ENCODE peak calls at places on chromosome 19, in five cellular contexts. R is cardiac muscle cell, F is BE2C, L is AG04450, Y is aorta. G is an unnamed sample.
A peak's percentile ranks its signal among the peaks of the same experiment; 100 is the strongest.

GRCh38 chr19:33971073-33971472 is 174.4 kb downstream of the KCTD15 start:
- DNase-seq in R (no peak), F (no peak), L (no peak), Y (no peak), G (no peak)

GRCh38 chr19:4292515-4292914 is 9.7 kb downstream of the TMIGD2 start:
- DNase-seq in R (no peak), F (no peak), L (no peak), Y (no peak), G (no peak)

GRCh38 chr19:7219056-7219455 is 75.2 kb downstream of the INSR start:
- DNase-seq in R (no peak), F (no peak), L (no peak), Y (no peak), G (no peak)

GRCh38 chr19:34835952-34836351 is 62.9 kb upstream of the ZNF599 start:
- DNase-seq in R (no peak), F (no peak), L (no peak), Y (no peak), G (no peak)

GRCh38 chr19:35868172-35868822 is at the start of gene APLP1:
- DNase-seq in R (peak; percentile 49), F (peak; percentile 90), L (no peak), Y (peak; percentile 92), G (no peak)

GRCh38 chr19:55479045-55479444 is 2.6 kb downstream of the ZNF628 start:
- DNase-seq in R (no peak), F (peak; percentile 9), L (no peak), Y (no peak), G (no peak)

GRCh38 chr19:10454267-10454666 is 33.9 kb downstream of the PDE4A start:
- DNase-seq in R (peak; percentile 20), F (peak; percentile 54), L (no peak), Y (no peak), G (no peak)

GRCh38 chr19:56383826-56384605 is 9.3 kb downstream of the ZNF582 start:
- DNase-seq in R (no peak), F (no peak), L (no peak), Y (no peak), G (no peak)

GRCh38 chr19:2809387-2810140 is 10.1 kb upstream of the ZNF554 start:
- DNase-seq in R (no peak), F (no peak), L (no peak), Y (no peak), G (no peak)

GRCh38 chr19:54532528-54532927 is 29.9 kb downstream of the LAIR2 start:
- DNase-seq in R (no peak), F (no peak), L (no peak), Y (no peak), G (no peak)

GRCh38 chr19:47485210-47485609 is 1.2 kb upstream of the KPTN start:
- DNase-seq in R (no peak), F (no peak), L (no peak), Y (no peak), G (no peak)

GRCh38 chr19:15672580-15673175 is at the start of gene CYP4F12:
- DNase-seq in R (peak; percentile 81), F (peak; percentile 27), L (no peak), Y (peak; percentile 91), G (no peak)

GRCh38 chr19:2586196-2586595 is 110.3 kb downstream of the GADD45B start:
- DNase-seq in R (no peak), F (no peak), L (no peak), Y (peak; percentile 45), G (no peak)

GRCh38 chr19:23896912-23897311 is 17.8 kb upstream of the ZNF726 start:
- DNase-seq in R (no peak), F (no peak), L (no peak), Y (no peak), G (no peak)

GRCh38 chr19:12550951-12551832 is at the start of gene ZNF564:
- DNase-seq in R (peak; percentile 99), F (peak; percentile 97), L (peak; percentile 93), Y (peak; percentile 94), G (peak; percentile 94)

GRCh38 chr19:16425993-16426392 is 45.8 kb downstream of the EPS15L1 start:
- DNase-seq in R (no peak), F (no peak), L (no peak), Y (no peak), G (no peak)

GRCh38 chr19:10517760-10518443 is 655 bp upstream of the S1PR5 start:
- DNase-seq in R (peak; percentile 27), F (peak; percentile 26), L (no peak), Y (no peak), G (no peak)

GRCh38 chr19:11377237-11377636 is 2.8 kb downstream of the SWSAP1 start:
- DNase-seq in R (peak; percentile 85), F (peak; percentile 37), L (peak; percentile 76), Y (no peak), G (peak; percentile 69)

GRCh38 chr19:38565686-38566105 is 52.1 kb downstream of the MAP4K1 start:
- DNase-seq in R (no peak), F (no peak), L (no peak), Y (no peak), G (no peak)
- H3K4me3 ChIP-seq in R (no peak overlapping the region), F (no peak overlapping the region), L (no peak overlapping the region), Y (no peak overlapping the region), G (no peak overlapping the region)

GRCh38 chr19:5804516-5805464 is at the start of gene NRTN:
- DNase-seq in R (no peak), F (peak; percentile 79), L (no peak), Y (no peak), G (no peak)

GRCh38 chr19:5803441-5803751 is 1.5 kb upstream of the NRTN start:
- DNase-seq in R (no peak), F (no peak), L (no peak), Y (no peak), G (no peak)

GRCh38 chr19:5805465-5806132 is 732 bp downstream of the NRTN start:
- DNase-seq in R (peak; percentile 60), F (peak; percentile 93), L (no peak), Y (no peak), G (no peak)

GRCh38 chr19:5801796-5802616 is 2.9 kb upstream of the NRTN start:
- DNase-seq in R (peak; percentile 37), F (peak; percentile 87), L (no peak), Y (no peak), G (no peak)

GRCh38 chr19:5803752-5804515 is 933 bp upstream of the NRTN start:
- DNase-seq in R (peak; percentile 91), F (peak; percentile 98), L (peak; percentile 74), Y (peak; percentile 93), G (peak; percentile 44)
- H3K4me3 ChIP-seq in R (peak overlapping the region; percentile 13), F (peak overlapping the region; percentile 33), L (peak overlapping the region; percentile 44), Y (no peak overlapping the region), G (peak overlapping the region; percentile 43)

DNA sequence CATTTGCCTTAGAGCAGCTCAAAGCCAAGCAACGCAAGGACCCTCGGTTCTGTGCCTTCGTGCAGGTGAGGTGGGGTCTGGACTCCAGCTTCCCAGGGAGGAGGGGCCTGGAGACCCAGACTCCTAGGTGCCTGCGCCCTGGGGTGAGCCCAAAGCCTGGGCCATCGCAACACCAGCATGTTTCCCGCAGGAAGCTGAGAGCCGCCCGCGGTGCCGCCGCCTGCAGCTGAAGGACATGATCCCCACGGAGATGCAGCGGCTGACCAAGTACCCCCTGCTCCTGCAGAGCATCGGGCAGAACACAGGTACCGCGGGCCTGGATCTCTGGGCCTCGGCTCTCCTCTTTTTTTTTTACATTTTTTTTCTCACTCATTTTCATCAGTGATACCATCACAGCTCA is 19.6 kb downstream of the ARHGEF1 start:
- DNase-seq in R (no peak), F (no peak), L (no peak), Y (no peak), G (no peak)
- H3K4me3 ChIP-seq in R (no peak overlapping the region), F (no peak overlapping the region), L (no peak overlapping the region), Y (no peak overlapping the region), G (no peak overlapping the region)

GRCh38 chr19:1511989-1512338 is 855 bp downstream of the ADAMTSL5 start:
- DNase-seq in R (no peak), F (no peak), L (no peak), Y (no peak), G (no peak)
- H3K4me3 ChIP-seq in R (no peak overlapping the region), F (no peak overlapping the region), L (no peak overlapping the region), Y (no peak overlapping the region), G (no peak overlapping the region)

G was measured in skeletal muscle cell.